ENCODE peak calls at places on chromosomes 1 and 21, in five cellular contexts. One of them, this sample, is unnamed.

GRCh38 chr1:30257742-30258380 is 465.5 kb downstream of the MATN1 start:
- DNase-seq in K562: no peak
- DNase-seq in uterus: no peak
- DNase-seq in ovary: no peak
- DNase-seq in prostate gland: no peak
- DNase-seq in this sample: no peak

GRCh38 chr1:58779837-58780585 is 3.8 kb downstream of the JUN start:
- DNase-seq in uterus: peak; percentile 33
- DNase-seq in K562: no peak
- DNase-seq in ovary: peak; percentile 39
- DNase-seq in prostate gland: peak; percentile 76
- DNase-seq in this sample: peak; percentile 69

GRCh38 chr21:15592271-15592860 is 137.4 kb upstream of the USP25 start:
- DNase-seq in prostate gland: peak; percentile 21
- DNase-seq in uterus: no peak
- DNase-seq in K562: no peak
- DNase-seq in ovary: no peak
- DNase-seq in this sample: peak; percentile 16

GRCh38 chr1:228155596-228156517 is 6.1 kb downstream of the GJC2 start:
- DNase-seq in ovary: peak; percentile 17
- DNase-seq in K562: no peak
- DNase-seq in uterus: no peak
- DNase-seq in prostate gland: no peak
- DNase-seq in this sample: no peak

GRCh38 chr21:14755086-14755485 is 209.0 kb upstream of the SAMSN1 start:
- DNase-seq in ovary: no peak
- DNase-seq in uterus: no peak
- DNase-seq in prostate gland: no peak
- DNase-seq in K562: no peak
- DNase-seq in this sample: no peak

GRCh38 chr1:19347538-19348177 is 35.5 kb downstream of the SLC66A1 start:
- DNase-seq in prostate gland: no peak
- DNase-seq in uterus: no peak
- DNase-seq in K562: no peak
- DNase-seq in ovary: no peak
- DNase-seq in this sample: no peak

GRCh38 chr1:147168626-147169058 is 3.6 kb downstream of the PRKAB2 start:
- DNase-seq in ovary: peak; percentile 17
- DNase-seq in uterus: no peak
- DNase-seq in prostate gland: no peak
- DNase-seq in K562: no peak
- DNase-seq in this sample: peak; percentile 54

GRCh38 chr1:15584489-15585363 is at the start of gene AGMAT:
- DNase-seq in uterus: peak; percentile 22
- DNase-seq in prostate gland: no peak
- DNase-seq in K562: no peak
- DNase-seq in ovary: no peak
- DNase-seq in this sample: peak; percentile 49

GRCh38 chr1:109468903-109469302 is 2.6 kb downstream of the SYPL2 start:
- DNase-seq in K562: no peak
- DNase-seq in uterus: no peak
- DNase-seq in ovary: no peak
- DNase-seq in prostate gland: no peak
- DNase-seq in this sample: no peak

GRCh38 chr1:6385673-6386191 is 7.8 kb downstream of the ACOT7 start:
- DNase-seq in ovary: no peak
- DNase-seq in prostate gland: peak; percentile 56
- DNase-seq in uterus: no peak
- DNase-seq in K562: peak; percentile 46
- DNase-seq in this sample: peak; percentile 20

GRCh38 chr1:25774921-25775774 is 24.8 kb upstream of the SELENON start:
- DNase-seq in prostate gland: no peak
- DNase-seq in K562: no peak
- DNase-seq in uterus: no peak
- DNase-seq in ovary: no peak
- DNase-seq in this sample: no peak

GRCh38 chr1:215992620-215993019 is 425.5 kb downstream of the KCTD3 start:
- DNase-seq in prostate gland: no peak
- DNase-seq in K562: no peak
- DNase-seq in uterus: no peak
- DNase-seq in ovary: no peak
- DNase-seq in this sample: no peak

GRCh38 chr21:37917612-37918011 is 1.4 kb upstream of the KCNJ6 start:
- DNase-seq in prostate gland: no peak
- DNase-seq in K562: no peak
- DNase-seq in uterus: no peak
- DNase-seq in ovary: no peak
- DNase-seq in this sample: no peak

GRCh38 chr1:34695580-34695979 is 59.3 kb upstream of the GJB5 start:
- DNase-seq in K562: no peak
- DNase-seq in ovary: no peak
- DNase-seq in uterus: no peak
- DNase-seq in prostate gland: no peak
- DNase-seq in this sample: no peak

GRCh38 chr1:226548281-226549093 is at the start of gene STUM:
- DNase-seq in ovary: peak; percentile 34
- DNase-seq in prostate gland: no peak
- DNase-seq in K562: no peak
- DNase-seq in uterus: peak; percentile 38
- DNase-seq in this sample: peak; percentile 24

GRCh38 chr1:232218955-232219865 is 410.7 kb downstream of the SIPA1L2 start:
- DNase-seq in ovary: no peak
- DNase-seq in uterus: no peak
- DNase-seq in prostate gland: no peak
- DNase-seq in K562: no peak
- DNase-seq in this sample: no peak

GRCh38 chr1:46587072-46587471 is 17.0 kb downstream of the MKNK1 start:
- DNase-seq in K562: no peak
- DNase-seq in ovary: no peak
- DNase-seq in prostate gland: no peak
- DNase-seq in uterus: no peak
- DNase-seq in this sample: peak; percentile 36

GRCh38 chr1:230011333-230012092 is 55.5 kb upstream of the GALNT2 start:
- DNase-seq in ovary: no peak
- DNase-seq in prostate gland: no peak
- DNase-seq in K562: no peak
- DNase-seq in uterus: no peak
- DNase-seq in this sample: no peak
- TF ChIP-seq POLR2A in ovary: no peak
- TF ChIP-seq POLR2A in prostate gland: no peak
- TF ChIP-seq POLR2A in K562: no peak
- TF ChIP-seq POLR2A in uterus: no peak
- TF ChIP-seq POLR2A in this sample: no peak

GRCh38 chr21:31191553-31191952 is 152.5 kb downstream of the TIAM1 start:
- DNase-seq in uterus: no peak
- DNase-seq in ovary: no peak
- DNase-seq in K562: no peak
- DNase-seq in prostate gland: no peak
- DNase-seq in this sample: no peak
- H3K4me3 ChIP-seq in uterus: no peak overlapping the region
- H3K4me3 ChIP-seq in ovary: no peak overlapping the region
- H3K4me3 ChIP-seq in K562: no peak overlapping the region
- H3K4me3 ChIP-seq in prostate gland: no peak overlapping the region
- H3K4me3 ChIP-seq in this sample: no peak overlapping the region

DNA sequence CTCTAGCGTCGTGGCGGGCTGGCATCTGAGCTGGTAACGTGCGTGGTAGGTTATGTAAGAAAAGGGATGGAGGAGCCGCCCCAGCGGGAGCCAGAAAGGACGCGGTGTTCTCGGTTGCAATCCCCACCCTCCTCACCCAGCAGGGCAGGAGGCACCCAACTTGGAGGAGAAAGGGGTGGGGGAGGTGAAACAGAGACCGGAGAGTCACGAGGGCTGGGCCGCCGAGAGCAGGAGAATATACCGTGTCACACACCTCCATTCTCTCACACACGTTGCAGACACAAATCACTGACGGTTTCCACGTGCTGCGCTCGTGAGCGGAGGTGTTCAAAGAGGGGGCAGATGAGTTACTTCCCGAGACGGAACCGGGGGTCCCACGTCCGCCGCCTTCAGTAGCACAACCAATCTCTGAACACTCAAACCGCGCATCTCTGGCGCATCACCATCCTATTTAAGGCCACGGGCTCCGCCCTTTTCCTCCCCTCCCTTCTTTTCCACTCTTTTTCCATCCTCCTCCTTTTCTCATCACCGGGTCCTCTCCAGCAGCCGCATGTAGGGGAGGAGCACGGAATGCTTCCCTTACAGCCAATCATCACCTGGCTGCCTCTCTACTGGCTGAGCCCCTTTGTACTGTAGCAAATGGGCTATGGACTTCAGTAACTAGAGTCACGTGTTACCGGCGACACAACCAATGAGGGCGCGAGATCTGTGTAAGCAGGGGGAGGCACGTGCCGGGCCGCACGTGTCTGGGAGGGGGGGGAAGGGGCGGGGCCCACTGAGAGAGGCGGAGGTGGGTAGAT is at the start of gene CIART:
- DNase-seq in uterus: peak; percentile 92
- DNase-seq in K562: peak; percentile 52
- DNase-seq in prostate gland: peak; percentile 96
- DNase-seq in ovary: peak; percentile 92
- DNase-seq in this sample: peak; percentile 99
- TF ChIP-seq POLR2A in uterus: peak; percentile 45
- TF ChIP-seq POLR2A in K562: no peak
- TF ChIP-seq POLR2A in prostate gland: no peak
- TF ChIP-seq POLR2A in ovary: peak; percentile 51
- TF ChIP-seq POLR2A in this sample: peak; percentile 58

GRCh38 chr1:37556712-37557196 is at the start of gene DNALI1:
- DNase-seq in K562: peak; percentile 97
- DNase-seq in uterus: peak; percentile 92
- DNase-seq in prostate gland: peak; percentile 90
- DNase-seq in ovary: peak; percentile 93
- DNase-seq in this sample: peak; percentile 95
- H3K4me3 ChIP-seq in K562: no peak within 1 kb of the TSS
- H3K4me3 ChIP-seq in uterus: peak within 1 kb of the TSS; percentile 34
- H3K4me3 ChIP-seq in prostate gland: peak within 1 kb of the TSS; percentile 36
- H3K4me3 ChIP-seq in ovary: peak within 1 kb of the TSS; percentile 36
- H3K4me3 ChIP-seq in this sample: peak within 1 kb of the TSS; percentile 39

DNA sequence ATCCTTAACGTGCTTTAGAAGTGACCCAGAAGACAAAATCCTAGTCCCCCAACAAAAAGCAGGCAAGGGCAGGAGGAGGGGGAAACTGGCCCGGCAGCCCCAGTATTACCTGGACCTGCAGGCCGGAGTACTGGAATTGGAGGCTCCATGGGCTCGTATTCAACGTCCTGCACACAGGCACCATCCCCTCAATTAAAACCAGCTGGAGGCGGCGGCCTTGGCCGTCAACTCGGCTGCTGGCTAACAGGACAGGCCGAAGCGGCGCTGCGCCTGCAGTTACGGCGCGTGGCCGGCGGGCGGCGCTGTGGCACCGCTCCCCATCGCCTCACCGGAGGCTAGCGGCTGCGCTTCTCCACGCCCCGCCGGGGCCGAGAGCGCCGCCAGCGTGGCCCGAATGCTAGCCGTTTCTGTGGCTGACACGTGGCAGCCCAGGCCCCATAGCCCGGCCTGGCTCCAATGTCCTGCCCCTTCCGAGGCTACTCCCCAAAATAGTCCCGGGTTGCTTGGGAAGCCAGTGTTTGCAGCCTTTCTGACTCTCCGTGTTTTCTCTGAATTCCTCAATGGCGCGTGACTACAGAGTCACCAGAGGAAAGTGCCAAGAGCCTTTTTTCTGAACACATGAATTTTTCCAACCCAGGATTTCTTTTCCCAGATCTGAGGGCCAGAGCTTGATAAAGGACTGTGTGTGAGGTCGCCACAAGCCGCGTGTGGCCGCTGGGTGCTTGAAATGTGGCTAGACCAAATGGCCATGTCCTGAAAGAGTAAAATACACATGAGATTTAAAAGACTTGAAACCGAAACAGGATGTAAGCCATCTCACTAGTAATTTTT is 82.5 kb downstream of the HHIPL2 start:
- DNase-seq in ovary: peak; percentile 91
- DNase-seq in prostate gland: peak; percentile 75
- DNase-seq in K562: peak; percentile 96
- DNase-seq in uterus: peak; percentile 92
- DNase-seq in this sample: peak; percentile 91
- TF ChIP-seq POLR2A in ovary: no peak
- TF ChIP-seq POLR2A in prostate gland: no peak
- TF ChIP-seq POLR2A in K562: peak; percentile 80
- TF ChIP-seq POLR2A in uterus: peak; percentile 34
- TF ChIP-seq POLR2A in this sample: no peak